ENCODE peak calls at places on chromosomes 3 and 15, in four cellular contexts. N is dorsolateral prefrontal cortex, S is neural crest cell, M is GM12891. I is an unnamed sample.

GRCh38 chr15:31758126-31758525 is 272.2 kb upstream of the CHRNA7 start:
- DNase-seq in N (peak), S (no peak), M (no peak), I (peak)

GRCh38 chr3:170593634-170594033 is 7.8 kb upstream of the SLC7A14 start:
- DNase-seq in N (no peak), S (no peak), M (no peak), I (no peak)

GRCh38 chr3:126342991-126343661 is 14.1 kb downstream of the KLF15 start:
- DNase-seq in N (peak), S (peak), M (no peak), I (no peak)

GRCh38 chr3:45199837-45200648 is 26.0 kb downstream of the TMEM158 start:
- DNase-seq in N (no peak), S (no peak), M (no peak), I (no peak)

GRCh38 chr3:164486150-164486549 is 592.1 kb downstream of the SI start:
- DNase-seq in N (no peak), S (no peak), M (no peak), I (no peak)

GRCh38 chr3:112096176-112096575 is 10.0 kb downstream of the C3orf52 start:
- DNase-seq in N (no peak), S (no peak), M (no peak), I (no peak)

GRCh38 chr3:124361566-124361965 is 368.7 kb upstream of the UMPS start:
- DNase-seq in N (no peak), S (no peak), M (no peak), I (no peak)

GRCh38 chr3:46844851-46845250 is 18.4 kb downstream of the MYL3 start:
- DNase-seq in N (no peak), S (no peak), M (no peak), I (no peak)

GRCh38 chr3:148203263-148204010 is 494.3 kb upstream of the AGTR1 start:
- DNase-seq in N (no peak), S (no peak), M (no peak), I (no peak)

GRCh38 chr3:56958879-56959607 is 101.4 kb upstream of the SPATA12 start:
- DNase-seq in N (no peak), S (no peak), M (no peak), I (no peak)

GRCh38 chr15:64067564-64068030 is 21.3 kb upstream of the DAPK2 start:
- DNase-seq in N (no peak), S (peak), M (peak), I (peak)

GRCh38 chr3:56932858-56933257 is 127.6 kb upstream of the SPATA12 start:
- DNase-seq in N (no peak), S (no peak), M (no peak), I (no peak)

GRCh38 chr3:10808974-10809373 is 7.1 kb upstream of the SLC6A11 start:
- DNase-seq in N (no peak), S (no peak), M (no peak), I (no peak)

GRCh38 chr15:51192560-51193280 is 98.0 kb upstream of the TNFAIP8L3 start:
- DNase-seq in N (peak), S (peak), M (peak), I (peak)

GRCh38 chr3:159860269-159860668 is 128.4 kb upstream of the IL12A start:
- DNase-seq in N (no peak), S (no peak), M (no peak), I (no peak)

GRCh38 chr15:39502048-39502447 is 78.8 kb upstream of the THBS1 start:
- DNase-seq in N (no peak), S (no peak), M (no peak), I (no peak)

GRCh38 chr15:90871716-90872480 is 3.5 kb downstream of the FURIN start:
- DNase-seq in N (no peak), S (no peak), M (no peak), I (no peak)

GRCh38 chr15:69414702-69415161 is 583 bp downstream of the KIF23 start:
- DNase-seq in N (no peak), S (peak), M (peak), I (no peak)

GRCh38 chr3:5198986-5199731 is 11.7 kb downstream of the EDEM1 start:
- DNase-seq in N (no peak), S (no peak), M (no peak), I (no peak)

GRCh38 chr3:187678869-187679268 is 8.7 kb upstream of the SST start:
- DNase-seq in N (no peak), S (peak), M (no peak), I (no peak)

GRCh38 chr15:84570164-84570692 is 30.6 kb upstream of the ZSCAN2 start:
- DNase-seq in N (no peak), S (peak), M (peak), I (peak)

GRCh38 chr3:99430348-99431134 is 207.9 kb upstream of the COL8A1 start:
- DNase-seq in N (no peak), S (no peak), M (no peak), I (no peak)

GRCh38 chr15:77895742-77896141 is 181.8 kb downstream of the TBC1D2B start:
- DNase-seq in N (no peak), S (no peak), M (no peak), I (no peak)

GRCh38 chr3:72250725-72251124 is 465.8 kb upstream of the PROK2 start:
- DNase-seq in N (no peak), S (no peak), M (no peak), I (no peak)

GRCh38 chr3:57956119-57956832 is 51.9 kb upstream of the FLNB start:
- DNase-seq in N (no peak), S (no peak), M (no peak), I (no peak)

GRCh38 chr15:57559875-57560274 is 31.8 kb upstream of the MYZAP start:
- DNase-seq in N (no peak), S (peak), M (peak), I (peak)

GRCh38 chr15:100692259-100692658 is 89.9 kb downstream of the ASB7 start:
- DNase-seq in N (no peak), S (no peak), M (no peak), I (no peak)

I was measured in occipital lobe.